ENCODE peak calls at places on chromosomes 13 and 19, in four cellular contexts. V, E, Z and P are unnamed samples.
A peak's percentile ranks its signal among the peaks of the same experiment; 100 is the strongest.

GRCh38 chr19:677201-677600 is 1.0 kb downstream of the FSTL3 start:
- DNase-seq in Z (no peak), V (no peak), E (peak; percentile 65), P (peak; percentile 79)

GRCh38 chr13:103194871-103195270 is 128.7 kb upstream of the SLC10A2 start:
- DNase-seq in E (no peak), V (no peak), Z (no peak), P (no peak)

GRCh38 chr19:58330458-58330857 is 3.7 kb downstream of the ZSCAN22 start:
- DNase-seq in Z (no peak), V (no peak), E (no peak), P (peak; percentile 76)

GRCh38 chr13:26839682-26840081 is 79.1 kb upstream of the GPR12 start:
- DNase-seq in Z (no peak), E (no peak), V (no peak), P (no peak)

GRCh38 chr13:21256351-21256761 is 79.9 kb downstream of the MRPL57 start:
- DNase-seq in Z (no peak), V (no peak), E (no peak), P (no peak)

GRCh38 chr13:40682449-40683240 is 16.2 kb upstream of the FOXO1 start:
- DNase-seq in E (peak; percentile 79), V (no peak), Z (no peak), P (peak; percentile 35)

GRCh38 chr19:52689804-52690394 is 44.9 kb downstream of the ZNF611 start:
- DNase-seq in E (no peak), Z (no peak), V (peak; percentile 45), P (no peak)

GRCh38 chr19:44818470-44818856 is 9.6 kb downstream of the BCAM start:
- DNase-seq in V (no peak), Z (no peak), E (no peak), P (no peak)

GRCh38 chr13:92941167-92941566 is 285.4 kb upstream of the GPC6 start:
- DNase-seq in V (no peak), E (no peak), Z (no peak), P (no peak)

GRCh38 chr13:40539954-40540706 is 126.3 kb downstream of the FOXO1 start:
- DNase-seq in E (peak; percentile 64), Z (peak; percentile 29), V (peak; percentile 49), P (peak; percentile 52)

GRCh38 chr13:50016421-50016820 is 1.2 kb downstream of the KCNRG start:
- DNase-seq in E (no peak), V (no peak), Z (no peak), P (peak; percentile 83)

GRCh38 chr13:74329978-74330377 is 195.8 kb upstream of the KLF12 start:
- DNase-seq in Z (no peak), V (no peak), E (peak; percentile 78), P (no peak)

GRCh38 chr13:102651892-102652291 is 43.0 kb downstream of the METTL21C start:
- DNase-seq in Z (no peak), V (no peak), E (peak; percentile 5), P (peak; percentile 52)

GRCh38 chr13:23828866-23829265 is 60.3 kb downstream of the MIPEP start:
- DNase-seq in Z (no peak), V (no peak), E (no peak), P (peak; percentile 48)

GRCh38 chr13:99805361-99805760 is 166.2 kb downstream of the ZIC5 start:
- DNase-seq in Z (peak; percentile 26), E (no peak), V (peak; percentile 65), P (no peak)

GRCh38 chr19:10533656-10534386 is 9.9 kb upstream of the ATG4D start:
- DNase-seq in Z (no peak), E (peak; percentile 93), V (no peak), P (peak; percentile 88)

GRCh38 chr13:30676672-30677071 is 58.7 kb upstream of the ALOX5AP start:
- DNase-seq in V (no peak), Z (no peak), E (peak; percentile 31), P (peak; percentile 47)

GRCh38 chr13:106357198-106357597 is 178.3 kb downstream of the EFNB2 start:
- DNase-seq in Z (peak; percentile 23), E (no peak), V (no peak), P (peak; percentile 23)

GRCh38 chr13:27076411-27076810 is 95.2 kb downstream of the USP12 start:
- DNase-seq in V (no peak), Z (no peak), E (no peak), P (peak; percentile 41)

GRCh38 chr13:109362606-109363005 is 423.8 kb downstream of the IRS2 start:
- DNase-seq in Z (no peak), V (no peak), E (no peak), P (no peak)

GRCh38 chr19:15456871-15457700 is 7.3 kb downstream of the RASAL3 start:
- DNase-seq in V (peak; percentile 99), E (peak; percentile 29), Z (no peak), P (no peak)

GRCh38 chr13:100363874-100364273 is 224.7 kb downstream of the GGACT start:
- DNase-seq in V (no peak), E (no peak), Z (no peak), P (peak; percentile 65)

GRCh38 chr13:23506821-23507210 is 63.4 kb upstream of the TNFRSF19 start:
- DNase-seq in Z (no peak), E (no peak), V (no peak), P (peak; percentile 98)

GRCh38 chr19:53942001-53942786 is 20.5 kb upstream of the CACNG8 start:
- DNase-seq in E (no peak), Z (peak; percentile 93), V (peak; percentile 97), P (no peak)

GRCh38 chr13:81760316-81760715 is 1419.4 kb upstream of the SPRY2 start:
- DNase-seq in E (no peak), V (no peak), Z (no peak), P (no peak)

GRCh38 chr19:50768289-50768688 is 2.0 kb upstream of the GPR32 start:
- DNase-seq in Z (no peak), E (no peak), V (no peak), P (no peak)

GRCh38 chr19:48102870-48103751 is 7.5 kb downstream of the PLA2G4C start:
- DNase-seq in Z (peak; percentile 56), V (peak; percentile 72), E (peak; percentile 64), P (peak; percentile 49)

GRCh38 chr13:99067160-99067985 is 89.5 kb upstream of the DOCK9 start:
- DNase-seq in Z (no peak), E (peak; percentile 95), V (no peak), P (peak; percentile 85)

GRCh38 chr19:51259348-51260245 is 8.7 kb downstream of the SIGLECL1 start:
- DNase-seq in E (peak; percentile 62), Z (peak; percentile 33), V (peak; percentile 54), P (peak; percentile 22)

GRCh38 chr19:48842744-48843162 is 6.5 kb upstream of the HSD17B14 start:
- DNase-seq in V (peak; percentile 71), Z (peak; percentile 81), E (peak; percentile 75), P (peak; percentile 48)

GRCh38 chr13:29920018-29920643 is 69.7 kb upstream of the UBL3 start:
- DNase-seq in V (no peak), Z (no peak), E (no peak), P (no peak)

GRCh38 chr13:46961719-46962118 is 64.9 kb upstream of the HTR2A start:
- DNase-seq in E (peak; percentile 70), Z (no peak), V (no peak), P (peak; percentile 89)

GRCh38 chr13:33278923-33279322 is 6.6 kb downstream of the STARD13 start:
- DNase-seq in E (no peak), Z (no peak), V (no peak), P (no peak)

GRCh38 chr13:45521292-45521691 is 56.6 kb downstream of the COG3 start:
- DNase-seq in Z (no peak), V (no peak), E (peak; percentile 38), P (peak; percentile 86)

GRCh38 chr13:75050419-75051066 is 431.4 kb downstream of the TBC1D4 start:
- DNase-seq in E (peak; percentile 85), Z (no peak), V (no peak), P (peak; percentile 1)

GRCh38 chr19:55809381-55810058 is 22.3 kb downstream of the NLRP11 start:
- DNase-seq in Z (no peak), E (peak; percentile 80), V (peak; percentile 31), P (peak; percentile 33)

GRCh38 chr19:56076413-56076998 is 44.6 kb downstream of the ZNF787 start:
- DNase-seq in E (peak; percentile 85), Z (peak; percentile 39), V (no peak), P (peak; percentile 50)

GRCh38 chr13:50126378-50127016 is 111.3 kb downstream of the KCNRG start:
- DNase-seq in V (peak; percentile 39), E (no peak), Z (peak; percentile 32), P (peak; percentile 58)

GRCh38 chr13:94711561-94712286 is 621 bp downstream of the SOX21 start:
- DNase-seq in V (peak; percentile 54), Z (no peak), E (peak; percentile 26), P (no peak)

GRCh38 chr13:94712287-94712811 is at the start of gene SOX21:
- DNase-seq in Z (no peak), V (peak; percentile 49), E (no peak), P (no peak)

GRCh38 chr13:94712812-94713555 is 639 bp upstream of the SOX21 start:
- DNase-seq in E (peak; percentile 65), V (peak; percentile 64), Z (no peak), P (peak; percentile 46)

GRCh38 chr13:94713556-94714182 is 1.3 kb upstream of the SOX21 start:
- DNase-seq in E (no peak), Z (no peak), V (peak; percentile 61), P (no peak)

GRCh38 chr13:94716016-94716415 is 3.7 kb upstream of the SOX21 start:
- DNase-seq in E (no peak), Z (no peak), V (no peak), P (no peak)
- H3K18ac ChIP-seq in E (no peak overlapping the region), Z (no peak overlapping the region), V (no peak overlapping the region), P (no peak overlapping the region)

DNA sequence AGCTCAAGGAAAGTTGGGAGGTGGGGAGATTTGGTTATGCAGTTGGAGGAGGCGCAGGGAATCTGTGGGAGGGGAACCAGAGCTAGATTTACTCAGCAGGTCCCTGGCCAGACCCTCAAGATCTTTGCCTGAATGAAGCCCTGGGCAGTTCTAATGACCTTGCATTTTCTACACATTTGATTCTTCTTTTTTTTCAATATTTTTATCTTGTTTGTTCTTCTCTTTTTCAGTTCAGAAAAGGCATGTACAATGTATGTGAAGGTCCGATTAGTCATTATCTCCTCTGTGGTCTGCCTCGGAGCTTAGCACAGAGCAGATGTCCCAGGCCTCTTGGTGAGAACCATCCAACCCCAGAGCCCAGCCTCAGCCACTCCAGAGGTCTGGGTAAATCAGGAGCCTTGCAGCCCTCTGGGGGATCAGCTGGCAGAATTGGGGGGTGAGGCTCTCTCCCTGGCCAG is 24.2 kb downstream of the SERP2 start:
- DNase-seq in V (no peak), Z (no peak), E (no peak), P (peak; percentile 20)
- H3K18ac ChIP-seq in V (no peak overlapping the region), Z (peak overlapping the region; percentile 13), E (no peak overlapping the region), P (no peak overlapping the region)

DNA sequence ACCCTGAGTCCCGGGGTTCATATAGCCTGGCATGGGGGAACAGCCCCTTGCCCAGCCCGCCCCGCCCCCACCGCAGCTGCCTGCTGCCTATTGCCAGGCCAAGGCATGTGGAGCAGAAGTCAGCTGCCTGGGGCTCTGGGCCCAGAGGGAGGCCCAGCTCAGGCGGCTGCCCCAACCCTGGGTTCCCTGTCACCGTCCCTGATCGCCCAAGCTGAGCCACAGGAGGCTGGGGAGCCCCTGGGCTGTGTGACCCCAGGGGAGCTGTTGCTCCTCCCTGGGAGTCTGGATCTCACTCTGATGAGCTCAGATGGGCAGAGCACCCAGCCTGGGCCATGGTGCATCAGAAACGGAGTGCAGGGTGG is 1.4 kb downstream of the PLIN4 start:
- DNase-seq in E (no peak), V (no peak), Z (no peak), P (no peak)
- H3K18ac ChIP-seq in E (no peak overlapping the region), V (no peak overlapping the region), Z (peak overlapping the region; percentile 76), P (no peak overlapping the region)

DNA sequence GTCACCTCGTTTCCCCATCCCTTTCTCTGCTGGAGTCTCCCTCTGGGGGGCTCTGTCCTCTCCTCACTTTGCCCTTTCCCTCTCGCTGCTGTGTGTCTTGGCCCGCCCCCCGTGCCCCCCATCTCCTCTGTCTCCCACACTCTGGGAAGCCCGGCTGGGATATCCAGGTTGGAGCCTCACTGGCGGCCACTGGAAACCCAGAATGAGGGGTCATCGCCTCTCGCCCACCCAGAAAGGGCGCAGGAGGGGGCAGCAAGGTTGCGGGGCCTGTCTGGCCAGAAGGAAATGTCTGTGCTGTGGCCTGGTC is 15.6 kb downstream of the CCDC97 start:
- DNase-seq in E (no peak), V (no peak), Z (no peak), P (no peak)
- H3K18ac ChIP-seq in E (peak overlapping the region; percentile 95), V (no peak overlapping the region), Z (peak overlapping the region; percentile 83), P (peak overlapping the region; percentile 98)